ENCODE peak calls at places on chromosomes 16 and 17, in five cellular contexts. One of them, this sample, is unnamed.
A peak's percentile ranks its signal among the peaks of the same experiment; 100 is the strongest.

GRCh38 chr16:31421587-31421986 is 6.6 kb downstream of the COX6A2 start:
- DNase-seq in T-helper 9 cell: no peak
- DNase-seq in GM03348: no peak
- DNase-seq in right atrium auricular region: no peak
- DNase-seq in hypothalamus: no peak
- DNase-seq in this sample: peak; percentile 84

GRCh38 chr16:19542138-19542821 is 13.2 kb upstream of the VPS35L start:
- DNase-seq in T-helper 9 cell: no peak
- DNase-seq in GM03348: no peak
- DNase-seq in right atrium auricular region: no peak
- DNase-seq in hypothalamus: no peak
- DNase-seq in this sample: no peak

GRCh38 chr17:50935201-50936124 is 69.3 kb upstream of the TOB1 start:
- DNase-seq in T-helper 9 cell: no peak
- DNase-seq in GM03348: no peak
- DNase-seq in right atrium auricular region: no peak
- DNase-seq in hypothalamus: peak; percentile 38
- DNase-seq in this sample: no peak

GRCh38 chr16:87702325-87702811 is 63.4 kb downstream of the KLHDC4 start:
- DNase-seq in T-helper 9 cell: peak; percentile 8
- DNase-seq in GM03348: peak; percentile 74
- DNase-seq in right atrium auricular region: no peak
- DNase-seq in hypothalamus: no peak
- DNase-seq in this sample: no peak

GRCh38 chr17:48247038-48247437 is 139.5 kb downstream of the SNX11 start:
- DNase-seq in T-helper 9 cell: no peak
- DNase-seq in GM03348: no peak
- DNase-seq in right atrium auricular region: no peak
- DNase-seq in hypothalamus: no peak
- DNase-seq in this sample: no peak

GRCh38 chr16:86877835-86878234 is 299.5 kb downstream of the FOXL1 start:
- DNase-seq in T-helper 9 cell: no peak
- DNase-seq in GM03348: no peak
- DNase-seq in right atrium auricular region: no peak
- DNase-seq in hypothalamus: no peak
- DNase-seq in this sample: no peak

GRCh38 chr16:68444058-68444657 is 4.2 kb downstream of the SMPD3 start:
- DNase-seq in T-helper 9 cell: no peak
- DNase-seq in GM03348: peak; percentile 58
- DNase-seq in right atrium auricular region: no peak
- DNase-seq in hypothalamus: no peak
- DNase-seq in this sample: no peak

GRCh38 chr16:87725596-87726235 is 40.1 kb downstream of the KLHDC4 start:
- DNase-seq in T-helper 9 cell: no peak
- DNase-seq in GM03348: no peak
- DNase-seq in right atrium auricular region: no peak
- DNase-seq in hypothalamus: no peak
- DNase-seq in this sample: no peak

GRCh38 chr16:54093281-54093680 is 193.3 kb downstream of the IRX3 start:
- DNase-seq in T-helper 9 cell: no peak
- DNase-seq in GM03348: no peak
- DNase-seq in right atrium auricular region: no peak
- DNase-seq in hypothalamus: no peak
- DNase-seq in this sample: no peak